ENCODE peak calls at places on chromosome 3, in nine cellular contexts. K, Q, U, N, L, F, Z, W and P are unnamed samples.
A peak's percentile ranks its signal among the peaks of the same experiment; 100 is the strongest.

GRCh38 chr3:124594581-124594980 is 135.7 kb upstream of the UMPS start:
- DNase-seq in K (no peak), Q (no peak), U (no peak), N (no peak), L (no peak), F (no peak), Z (no peak), W (no peak), P (no peak)

GRCh38 chr3:35120026-35120425 is 519.3 kb upstream of the ARPP21 start:
- DNase-seq in K (no peak), Q (no peak), U (no peak), N (no peak), L (no peak), F (no peak), Z (no peak), W (no peak), P (no peak)

GRCh38 chr3:10619989-10620832 is 114.8 kb upstream of the ATP2B2 start:
- DNase-seq in K (no peak), Q (no peak), U (no peak), N (no peak), L (no peak), F (no peak), Z (no peak), W (no peak), P (no peak)

GRCh38 chr3:132047209-132047608 is 12.4 kb upstream of the CPNE4 start:
- DNase-seq in K (no peak), Q (no peak), U (no peak), N (no peak), L (no peak), F (no peak), Z (no peak), W (no peak), P (no peak)

GRCh38 chr3:184361532-184361931 is at the start of the genes CLCN2 and POLR2H:
- DNase-seq in K (peak; percentile 54), Q (no peak), U (peak; percentile 73), N (no peak), L (no peak), F (no peak), Z (no peak), W (peak; percentile 24), P (peak; percentile 41)

GRCh38 chr3:126376464-126376863 is 18.2 kb upstream of the CFAP100 start:
- DNase-seq in K (no peak), Q (no peak), U (no peak), N (no peak), L (no peak), F (no peak), Z (no peak), W (no peak), P (no peak)

GRCh38 chr3:16839271-16840110 is 45.3 kb upstream of the PLCL2 start:
- DNase-seq in K (no peak), Q (no peak), U (peak; percentile 43), N (no peak), L (no peak), F (no peak), Z (no peak), W (no peak), P (no peak)

GRCh38 chr3:159867372-159867771 is 121.3 kb upstream of the IL12A start:
- DNase-seq in K (no peak), Q (no peak), U (no peak), N (no peak), L (no peak), F (no peak), Z (no peak), W (no peak), P (no peak)

GRCh38 chr3:55812403-55813013 is 325.4 kb upstream of the WNT5A start:
- DNase-seq in K (no peak), Q (no peak), U (no peak), N (no peak), L (no peak), F (no peak), Z (no peak), W (no peak), P (no peak)

GRCh38 chr3:53030864-53031445 is 14.9 kb downstream of the SFMBT1 start:
- DNase-seq in K (peak; percentile 48), Q (no peak), U (no peak), N (no peak), L (no peak), F (no peak), Z (no peak), W (no peak), P (peak; percentile 53)

GRCh38 chr3:30198162-30198561 is 408.2 kb upstream of the TGFBR2 start:
- DNase-seq in K (no peak), Q (no peak), U (no peak), N (no peak), L (no peak), F (no peak), Z (no peak), W (no peak), P (no peak)

GRCh38 chr3:100032262-100032661 is 82.0 kb downstream of the FILIP1L start:
- DNase-seq in K (no peak), Q (no peak), U (no peak), N (no peak), L (no peak), F (peak; percentile 70), Z (no peak), W (peak; percentile 66), P (no peak)

GRCh38 chr3:79057756-79058155 is 710.0 kb downstream of the ROBO1 start:
- DNase-seq in K (no peak), Q (no peak), U (no peak), N (no peak), L (no peak), F (no peak), Z (no peak), W (no peak), P (no peak)

GRCh38 chr3:57647292-57647940 is 45.5 kb downstream of the DENND6A start:
- DNase-seq in K (no peak), Q (no peak), U (no peak), N (no peak), L (no peak), F (no peak), Z (no peak), W (no peak), P (no peak)

GRCh38 chr3:49339593-49339946 is 283 bp downstream of the USP4 start:
- DNase-seq in K (peak; percentile 47), Q (no peak), U (peak; percentile 59), N (no peak), L (no peak), F (no peak), Z (no peak), W (peak; percentile 45), P (no peak)

GRCh38 chr3:156551261-156551660 is 3.7 kb downstream of the SSR3 start:
- DNase-seq in K (no peak), Q (no peak), U (no peak), N (no peak), L (no peak), F (peak; percentile 11), Z (no peak), W (no peak), P (no peak)

GRCh38 chr3:14157951-14158350 is 20.4 kb downstream of the XPC start:
- DNase-seq in K (no peak), Q (no peak), U (no peak), N (no peak), L (no peak), F (no peak), Z (no peak), W (no peak), P (no peak)

GRCh38 chr3:12585181-12585580 is 28.3 kb downstream of the MKRN2 start:
- DNase-seq in K (no peak), Q (no peak), U (no peak), N (no peak), L (no peak), F (no peak), Z (no peak), W (no peak), P (no peak)

GRCh38 chr3:101809178-101810022 is 30.4 kb downstream of the NXPE3 start:
- DNase-seq in K (peak; percentile 27), Q (peak; percentile 15), U (no peak), N (no peak), L (peak; percentile 44), F (no peak), Z (no peak), W (peak; percentile 48), P (no peak)

GRCh38 chr3:152176241-152176640 is 92.5 kb upstream of the MBNL1 start:
- DNase-seq in K (no peak), Q (no peak), U (no peak), N (no peak), L (no peak), F (no peak), Z (no peak), W (no peak), P (no peak)

GRCh38 chr3:58105196-58105595 is 97.0 kb downstream of the FLNB start:
- DNase-seq in K (no peak), Q (no peak), U (no peak), N (no peak), L (no peak), F (no peak), Z (no peak), W (no peak), P (no peak)

GRCh38 chr3:66534304-66534703 is 33.5 kb upstream of the LRIG1 start:
- DNase-seq in K (no peak), Q (no peak), U (no peak), N (no peak), L (no peak), F (no peak), Z (no peak), W (no peak), P (no peak)

GRCh38 chr3:47485812-47486211 is 10.1 kb upstream of the SCAP start:
- DNase-seq in K (no peak), Q (no peak), U (no peak), N (no peak), L (no peak), F (no peak), Z (no peak), W (no peak), P (no peak)

GRCh38 chr3:100706365-100706764 is 2.9 kb upstream of the TFG start:
- DNase-seq in K (no peak), Q (no peak), U (no peak), N (no peak), L (no peak), F (no peak), Z (no peak), W (no peak), P (no peak)

GRCh38 chr3:118636841-118637240 is 397.8 kb downstream of the IGSF11 start:
- DNase-seq in K (no peak), Q (peak; percentile 13), U (no peak), N (no peak), L (no peak), F (no peak), Z (no peak), W (no peak), P (no peak)

GRCh38 chr3:107599755-107600122 is 77.0 kb downstream of the BBX start:
- DNase-seq in K (no peak), Q (no peak), U (no peak), N (no peak), L (no peak), F (no peak), Z (no peak), W (no peak), P (no peak)

GRCh38 chr3:196486263-196486662 is 17.3 kb downstream of the RNF168 start:
- DNase-seq in K (peak; percentile 25), Q (no peak), U (no peak), N (no peak), L (no peak), F (no peak), Z (no peak), W (no peak), P (no peak)

GRCh38 chr3:9934235-9934621 is 594 bp downstream of the CRELD1 start:
- DNase-seq in K (no peak), Q (no peak), U (no peak), N (no peak), L (no peak), F (no peak), Z (no peak), W (no peak), P (no peak)

GRCh38 chr3:66498718-66499611 is 1.9 kb downstream of the LRIG1 start:
- DNase-seq in K (no peak), Q (no peak), U (peak; percentile 56), N (no peak), L (no peak), F (no peak), Z (no peak), W (no peak), P (no peak)

GRCh38 chr3:151008699-151009098 is 36.2 kb upstream of the CLRN1 start:
- DNase-seq in K (no peak), Q (peak; percentile 17), U (no peak), N (peak; percentile 52), L (no peak), F (peak; percentile 2), Z (no peak), W (peak; percentile 23), P (no peak)

GRCh38 chr3:5317572-5317971 is 130.1 kb downstream of the EDEM1 start:
- DNase-seq in K (no peak), Q (no peak), U (no peak), N (no peak), L (no peak), F (no peak), Z (no peak), W (peak; percentile 88), P (no peak)